ENCODE peak calls at places on chromosomes 2 and 18, in seven cellular contexts. One of them, this sample, is unnamed.

GRCh38 chr2:217268978-217269377 is 409.1 kb upstream of the TNP1 start:
- DNase-seq in activated CD8-positive, alpha-beta memory T cell treated with anti-CD3 and anti-CD28 coated beads for 4 hours: no peak
- DNase-seq in SW 1271: no peak
- DNase-seq in breast epithelium: no peak
- DNase-seq in Peyer's patch: no peak
- DNase-seq in heart right ventricle: no peak
- DNase-seq in GM23248: no peak
- DNase-seq in this sample: no peak

GRCh38 chr2:124884315-124884714 is 859.2 kb downstream of the CNTNAP5 start:
- DNase-seq in activated CD8-positive, alpha-beta memory T cell treated with anti-CD3 and anti-CD28 coated beads for 4 hours: no peak
- DNase-seq in SW 1271: no peak
- DNase-seq in breast epithelium: no peak
- DNase-seq in Peyer's patch: no peak
- DNase-seq in heart right ventricle: no peak
- DNase-seq in GM23248: no peak
- DNase-seq in this sample: no peak

GRCh38 chr2:102940684-102941083 is 178.9 kb downstream of the TMEM182 start:
- DNase-seq in activated CD8-positive, alpha-beta memory T cell treated with anti-CD3 and anti-CD28 coated beads for 4 hours: no peak
- DNase-seq in SW 1271: no peak
- DNase-seq in breast epithelium: no peak
- DNase-seq in Peyer's patch: no peak
- DNase-seq in heart right ventricle: no peak
- DNase-seq in GM23248: no peak
- DNase-seq in this sample: no peak

GRCh38 chr2:132547089-132547687 is 122.8 kb downstream of the LYPD1 start:
- DNase-seq in activated CD8-positive, alpha-beta memory T cell treated with anti-CD3 and anti-CD28 coated beads for 4 hours: no peak
- DNase-seq in SW 1271: peak
- DNase-seq in breast epithelium: peak
- DNase-seq in Peyer's patch: peak
- DNase-seq in heart right ventricle: peak
- DNase-seq in GM23248: peak
- DNase-seq in this sample: peak

GRCh38 chr2:127047054-127047453 is 59.9 kb downstream of the BIN1 start:
- DNase-seq in activated CD8-positive, alpha-beta memory T cell treated with anti-CD3 and anti-CD28 coated beads for 4 hours: no peak
- DNase-seq in SW 1271: no peak
- DNase-seq in breast epithelium: no peak
- DNase-seq in Peyer's patch: peak
- DNase-seq in heart right ventricle: no peak
- DNase-seq in GM23248: no peak
- DNase-seq in this sample: no peak

GRCh38 chr2:241803387-241804325 is 5.3 kb upstream of the NEU4 start:
- DNase-seq in activated CD8-positive, alpha-beta memory T cell treated with anti-CD3 and anti-CD28 coated beads for 4 hours: no peak
- DNase-seq in SW 1271: no peak
- DNase-seq in breast epithelium: no peak
- DNase-seq in Peyer's patch: peak
- DNase-seq in heart right ventricle: peak
- DNase-seq in GM23248: peak
- DNase-seq in this sample: peak

GRCh38 chr18:37634516-37634915 is 68.9 kb upstream of the CELF4 start:
- DNase-seq in activated CD8-positive, alpha-beta memory T cell treated with anti-CD3 and anti-CD28 coated beads for 4 hours: no peak
- DNase-seq in SW 1271: no peak
- DNase-seq in breast epithelium: no peak
- DNase-seq in Peyer's patch: no peak
- DNase-seq in heart right ventricle: no peak
- DNase-seq in GM23248: no peak
- DNase-seq in this sample: no peak

GRCh38 chr2:107687087-107687486 is 139.6 kb upstream of the RGPD4 start:
- DNase-seq in activated CD8-positive, alpha-beta memory T cell treated with anti-CD3 and anti-CD28 coated beads for 4 hours: no peak
- DNase-seq in SW 1271: no peak
- DNase-seq in breast epithelium: no peak
- DNase-seq in Peyer's patch: no peak
- DNase-seq in heart right ventricle: no peak
- DNase-seq in GM23248: no peak
- DNase-seq in this sample: no peak

GRCh38 chr2:239444626-239445625 is 44.1 kb upstream of the HDAC4 start:
- DNase-seq in activated CD8-positive, alpha-beta memory T cell treated with anti-CD3 and anti-CD28 coated beads for 4 hours: no peak
- DNase-seq in SW 1271: no peak
- DNase-seq in breast epithelium: no peak
- DNase-seq in Peyer's patch: no peak
- DNase-seq in heart right ventricle: no peak
- DNase-seq in GM23248: peak
- DNase-seq in this sample: peak

GRCh38 chr2:54632733-54633692 is 90.4 kb upstream of the EML6 start:
- DNase-seq in activated CD8-positive, alpha-beta memory T cell treated with anti-CD3 and anti-CD28 coated beads for 4 hours: no peak
- DNase-seq in SW 1271: no peak
- DNase-seq in breast epithelium: no peak
- DNase-seq in Peyer's patch: no peak
- DNase-seq in heart right ventricle: no peak
- DNase-seq in GM23248: peak
- DNase-seq in this sample: no peak

GRCh38 chr2:160076935-160077334 is 14.5 kb upstream of the PLA2R1 start:
- DNase-seq in activated CD8-positive, alpha-beta memory T cell treated with anti-CD3 and anti-CD28 coated beads for 4 hours: no peak
- DNase-seq in SW 1271: no peak
- DNase-seq in breast epithelium: no peak
- DNase-seq in Peyer's patch: no peak
- DNase-seq in heart right ventricle: no peak
- DNase-seq in GM23248: no peak
- DNase-seq in this sample: no peak

GRCh38 chr18:76981388-76981968 is 151.1 kb downstream of the MBP start:
- DNase-seq in activated CD8-positive, alpha-beta memory T cell treated with anti-CD3 and anti-CD28 coated beads for 4 hours: no peak
- DNase-seq in SW 1271: no peak
- DNase-seq in breast epithelium: no peak
- DNase-seq in Peyer's patch: no peak
- DNase-seq in heart right ventricle: no peak
- DNase-seq in GM23248: no peak
- DNase-seq in this sample: no peak

GRCh38 chr18:14026199-14026598 is 106.0 kb downstream of the ZNF519 start:
- DNase-seq in activated CD8-positive, alpha-beta memory T cell treated with anti-CD3 and anti-CD28 coated beads for 4 hours: no peak
- DNase-seq in SW 1271: no peak
- DNase-seq in breast epithelium: no peak
- DNase-seq in Peyer's patch: no peak
- DNase-seq in heart right ventricle: no peak
- DNase-seq in GM23248: peak
- DNase-seq in this sample: no peak

GRCh38 chr2:83261591-83262136 is 1197.4 kb downstream of the SUCLG1 start:
- DNase-seq in activated CD8-positive, alpha-beta memory T cell treated with anti-CD3 and anti-CD28 coated beads for 4 hours: no peak
- DNase-seq in SW 1271: no peak
- DNase-seq in breast epithelium: no peak
- DNase-seq in Peyer's patch: no peak
- DNase-seq in heart right ventricle: no peak
- DNase-seq in GM23248: no peak
- DNase-seq in this sample: no peak

GRCh38 chr2:208042041-208042440 is 16.7 kb upstream of the PLEKHM3 start:
- DNase-seq in activated CD8-positive, alpha-beta memory T cell treated with anti-CD3 and anti-CD28 coated beads for 4 hours: no peak
- DNase-seq in SW 1271: no peak
- DNase-seq in breast epithelium: no peak
- DNase-seq in Peyer's patch: no peak
- DNase-seq in heart right ventricle: no peak
- DNase-seq in GM23248: peak
- DNase-seq in this sample: no peak

GRCh38 chr18:63002803-63003445 is 287.6 kb downstream of the PHLPP1 start:
- DNase-seq in activated CD8-positive, alpha-beta memory T cell treated with anti-CD3 and anti-CD28 coated beads for 4 hours: no peak
- DNase-seq in SW 1271: no peak
- DNase-seq in breast epithelium: no peak
- DNase-seq in Peyer's patch: no peak
- DNase-seq in heart right ventricle: no peak
- DNase-seq in GM23248: no peak
- DNase-seq in this sample: no peak

GRCh38 chr2:120949027-120949956 is 213.6 kb downstream of the GLI2 start:
- DNase-seq in activated CD8-positive, alpha-beta memory T cell treated with anti-CD3 and anti-CD28 coated beads for 4 hours: no peak
- DNase-seq in SW 1271: peak
- DNase-seq in breast epithelium: no peak
- DNase-seq in Peyer's patch: no peak
- DNase-seq in heart right ventricle: no peak
- DNase-seq in GM23248: peak
- DNase-seq in this sample: no peak

GRCh38 chr2:114068438-114068837 is 178.5 kb downstream of the ACTR3 start:
- DNase-seq in activated CD8-positive, alpha-beta memory T cell treated with anti-CD3 and anti-CD28 coated beads for 4 hours: no peak
- DNase-seq in SW 1271: no peak
- DNase-seq in breast epithelium: no peak
- DNase-seq in Peyer's patch: no peak
- DNase-seq in heart right ventricle: no peak
- DNase-seq in GM23248: peak
- DNase-seq in this sample: no peak

GRCh38 chr2:16638941-16639340 is 26.7 kb downstream of the CYRIA start:
- DNase-seq in activated CD8-positive, alpha-beta memory T cell treated with anti-CD3 and anti-CD28 coated beads for 4 hours: no peak
- DNase-seq in SW 1271: no peak
- DNase-seq in breast epithelium: no peak
- DNase-seq in Peyer's patch: no peak
- DNase-seq in heart right ventricle: no peak
- DNase-seq in GM23248: no peak
- DNase-seq in this sample: no peak

GRCh38 chr2:50126845-50127244 is 905.1 kb downstream of the NRXN1 start:
- DNase-seq in activated CD8-positive, alpha-beta memory T cell treated with anti-CD3 and anti-CD28 coated beads for 4 hours: no peak
- DNase-seq in SW 1271: no peak
- DNase-seq in breast epithelium: peak
- DNase-seq in Peyer's patch: no peak
- DNase-seq in heart right ventricle: no peak
- DNase-seq in GM23248: no peak
- DNase-seq in this sample: no peak

GRCh38 chr2:101771226-101771906 is 73.9 kb downstream of the MAP4K4 start:
- DNase-seq in activated CD8-positive, alpha-beta memory T cell treated with anti-CD3 and anti-CD28 coated beads for 4 hours: no peak
- DNase-seq in SW 1271: no peak
- DNase-seq in breast epithelium: no peak
- DNase-seq in Peyer's patch: no peak
- DNase-seq in heart right ventricle: no peak
- DNase-seq in GM23248: no peak
- DNase-seq in this sample: peak

GRCh38 chr2:47360937-47361336 is 42.0 kb upstream of the MSH2 start:
- DNase-seq in activated CD8-positive, alpha-beta memory T cell treated with anti-CD3 and anti-CD28 coated beads for 4 hours: no peak
- DNase-seq in SW 1271: no peak
- DNase-seq in breast epithelium: no peak
- DNase-seq in Peyer's patch: no peak
- DNase-seq in heart right ventricle: no peak
- DNase-seq in GM23248: peak
- DNase-seq in this sample: no peak

GRCh38 chr2:140085674-140086073 is 1305.5 kb upstream of the NXPH2 start:
- DNase-seq in activated CD8-positive, alpha-beta memory T cell treated with anti-CD3 and anti-CD28 coated beads for 4 hours: no peak
- DNase-seq in SW 1271: no peak
- DNase-seq in breast epithelium: no peak
- DNase-seq in Peyer's patch: no peak
- DNase-seq in heart right ventricle: no peak
- DNase-seq in GM23248: peak
- DNase-seq in this sample: peak

GRCh38 chr18:58525517-58525916 is 103.4 kb downstream of the ALPK2 start:
- DNase-seq in activated CD8-positive, alpha-beta memory T cell treated with anti-CD3 and anti-CD28 coated beads for 4 hours: no peak
- DNase-seq in SW 1271: no peak
- DNase-seq in breast epithelium: no peak
- DNase-seq in Peyer's patch: no peak
- DNase-seq in heart right ventricle: no peak
- DNase-seq in GM23248: peak
- DNase-seq in this sample: no peak

GRCh38 chr2:101672047-101672446 is 25.5 kb upstream of the MAP4K4 start:
- DNase-seq in activated CD8-positive, alpha-beta memory T cell treated with anti-CD3 and anti-CD28 coated beads for 4 hours: no peak
- DNase-seq in SW 1271: no peak
- DNase-seq in breast epithelium: no peak
- DNase-seq in Peyer's patch: no peak
- DNase-seq in heart right ventricle: no peak
- DNase-seq in GM23248: no peak
- DNase-seq in this sample: no peak

GRCh38 chr18:10320848-10321247 is 133.6 kb upstream of the APCDD1 start:
- DNase-seq in activated CD8-positive, alpha-beta memory T cell treated with anti-CD3 and anti-CD28 coated beads for 4 hours: no peak
- DNase-seq in SW 1271: no peak
- DNase-seq in breast epithelium: no peak
- DNase-seq in Peyer's patch: no peak
- DNase-seq in heart right ventricle: no peak
- DNase-seq in GM23248: peak
- DNase-seq in this sample: no peak

GRCh38 chr2:238854699-238855111 is 6.8 kb downstream of the TWIST2 start:
- DNase-seq in activated CD8-positive, alpha-beta memory T cell treated with anti-CD3 and anti-CD28 coated beads for 4 hours: no peak
- DNase-seq in SW 1271: no peak
- DNase-seq in breast epithelium: no peak
- DNase-seq in Peyer's patch: no peak
- DNase-seq in heart right ventricle: no peak
- DNase-seq in GM23248: peak
- DNase-seq in this sample: no peak

GRCh38 chr2:233745073-233745755 is 14.9 kb upstream of the UGT1A1 start:
- DNase-seq in activated CD8-positive, alpha-beta memory T cell treated with anti-CD3 and anti-CD28 coated beads for 4 hours: no peak
- DNase-seq in SW 1271: no peak
- DNase-seq in breast epithelium: no peak
- DNase-seq in Peyer's patch: no peak
- DNase-seq in heart right ventricle: no peak
- DNase-seq in GM23248: no peak
- DNase-seq in this sample: no peak

GRCh38 chr18:22168360-22168921 is 948 bp upstream of the GATA6 start:
- DNase-seq in activated CD8-positive, alpha-beta memory T cell treated with anti-CD3 and anti-CD28 coated beads for 4 hours: no peak
- DNase-seq in SW 1271: peak
- DNase-seq in breast epithelium: no peak
- DNase-seq in Peyer's patch: peak
- DNase-seq in heart right ventricle: peak
- DNase-seq in GM23248: no peak
- DNase-seq in this sample: no peak

GRCh38 chr2:226639550-226639949 is 160.1 kb downstream of the IRS1 start:
- DNase-seq in activated CD8-positive, alpha-beta memory T cell treated with anti-CD3 and anti-CD28 coated beads for 4 hours: no peak
- DNase-seq in SW 1271: no peak
- DNase-seq in breast epithelium: no peak
- DNase-seq in Peyer's patch: no peak
- DNase-seq in heart right ventricle: no peak
- DNase-seq in GM23248: no peak
- DNase-seq in this sample: no peak

GRCh38 chr2:16330012-16330411 is 335.6 kb downstream of the CYRIA start:
- DNase-seq in activated CD8-positive, alpha-beta memory T cell treated with anti-CD3 and anti-CD28 coated beads for 4 hours: no peak
- DNase-seq in SW 1271: no peak
- DNase-seq in breast epithelium: no peak
- DNase-seq in Peyer's patch: no peak
- DNase-seq in heart right ventricle: no peak
- DNase-seq in GM23248: no peak
- DNase-seq in this sample: no peak

GRCh38 chr2:23423062-23423872 is 38.3 kb downstream of the KLHL29 start:
- DNase-seq in activated CD8-positive, alpha-beta memory T cell treated with anti-CD3 and anti-CD28 coated beads for 4 hours: no peak
- DNase-seq in SW 1271: no peak
- DNase-seq in breast epithelium: no peak
- DNase-seq in Peyer's patch: no peak
- DNase-seq in heart right ventricle: no peak
- DNase-seq in GM23248: no peak
- DNase-seq in this sample: no peak

GRCh38 chr2:102304711-102305591 is 6.4 kb upstream of the IL1RL1 start:
- DNase-seq in activated CD8-positive, alpha-beta memory T cell treated with anti-CD3 and anti-CD28 coated beads for 4 hours: no peak
- DNase-seq in SW 1271: no peak
- DNase-seq in breast epithelium: no peak
- DNase-seq in Peyer's patch: no peak
- DNase-seq in heart right ventricle: no peak
- DNase-seq in GM23248: no peak
- DNase-seq in this sample: no peak

GRCh38 chr2:197810490-197810889 is 6.1 kb downstream of the PLCL1 start:
- DNase-seq in activated CD8-positive, alpha-beta memory T cell treated with anti-CD3 and anti-CD28 coated beads for 4 hours: no peak
- DNase-seq in SW 1271: no peak
- DNase-seq in breast epithelium: no peak
- DNase-seq in Peyer's patch: no peak
- DNase-seq in heart right ventricle: no peak
- DNase-seq in GM23248: no peak
- DNase-seq in this sample: no peak

GRCh38 chr2:237649541-237650454 is 22.4 kb downstream of the LRRFIP1 start:
- DNase-seq in activated CD8-positive, alpha-beta memory T cell treated with anti-CD3 and anti-CD28 coated beads for 4 hours: no peak
- DNase-seq in SW 1271: no peak
- DNase-seq in breast epithelium: no peak
- DNase-seq in Peyer's patch: no peak
- DNase-seq in heart right ventricle: no peak
- DNase-seq in GM23248: no peak
- DNase-seq in this sample: no peak

GRCh38 chr2:34353498-34354113 is 754.5 kb upstream of the FAM98A start:
- DNase-seq in activated CD8-positive, alpha-beta memory T cell treated with anti-CD3 and anti-CD28 coated beads for 4 hours: no peak
- DNase-seq in SW 1271: no peak
- DNase-seq in breast epithelium: no peak
- DNase-seq in Peyer's patch: no peak
- DNase-seq in heart right ventricle: no peak
- DNase-seq in GM23248: no peak
- DNase-seq in this sample: no peak

GRCh38 chr2:111054791-111055627 is 65.7 kb upstream of the BCL2L11 start:
- DNase-seq in activated CD8-positive, alpha-beta memory T cell treated with anti-CD3 and anti-CD28 coated beads for 4 hours: no peak
- DNase-seq in SW 1271: no peak
- DNase-seq in breast epithelium: no peak
- DNase-seq in Peyer's patch: no peak
- DNase-seq in heart right ventricle: no peak
- DNase-seq in GM23248: no peak
- DNase-seq in this sample: no peak

This sample was measured in midbrain.